ENCODE peak calls at places on chromosomes 2 and 18, in nine cellular contexts. One of them, this sample, is unnamed.
A peak's percentile ranks its signal among the peaks of the same experiment; 100 is the strongest.

GRCh38 chr18:33755918-33756590 is 178.0 kb downstream of the ASXL3 start:
- DNase-seq in BE2C: no peak
- DNase-seq in HAP-1: no peak
- DNase-seq in uterus: no peak
- DNase-seq in stomach: no peak
- DNase-seq in CD8-positive, alpha-beta T cell: no peak
- DNase-seq in prostate gland: no peak
- DNase-seq in HCT116: no peak
- DNase-seq in suprapubic skin: no peak
- DNase-seq in this sample: no peak

GRCh38 chr2:147197754-147198153 is 647.1 kb upstream of the ACVR2A start:
- DNase-seq in CD8-positive, alpha-beta T cell: no peak
- DNase-seq in prostate gland: no peak
- DNase-seq in stomach: no peak
- DNase-seq in HAP-1: no peak
- DNase-seq in BE2C: no peak
- DNase-seq in uterus: no peak
- DNase-seq in suprapubic skin: no peak
- DNase-seq in HCT116: no peak
- DNase-seq in this sample: no peak

GRCh38 chr2:1970341-1970740 is 226.0 kb upstream of the PXDN start:
- DNase-seq in HCT116: no peak
- DNase-seq in CD8-positive, alpha-beta T cell: no peak
- DNase-seq in suprapubic skin: no peak
- DNase-seq in BE2C: no peak
- DNase-seq in uterus: no peak
- DNase-seq in prostate gland: no peak
- DNase-seq in stomach: no peak
- DNase-seq in HAP-1: no peak
- DNase-seq in this sample: no peak

GRCh38 chr2:142188562-142188961 is 57.7 kb upstream of the LRP1B start:
- DNase-seq in uterus: no peak
- DNase-seq in stomach: no peak
- DNase-seq in HAP-1: no peak
- DNase-seq in BE2C: no peak
- DNase-seq in prostate gland: no peak
- DNase-seq in CD8-positive, alpha-beta T cell: no peak
- DNase-seq in HCT116: no peak
- DNase-seq in suprapubic skin: no peak
- DNase-seq in this sample: no peak

GRCh38 chr2:127411609-127412370 is 6.4 kb upstream of the PROC start:
- DNase-seq in HCT116: no peak
- DNase-seq in prostate gland: no peak
- DNase-seq in BE2C: no peak
- DNase-seq in CD8-positive, alpha-beta T cell: no peak
- DNase-seq in uterus: no peak
- DNase-seq in stomach: no peak
- DNase-seq in suprapubic skin: no peak
- DNase-seq in HAP-1: no peak
- DNase-seq in this sample: no peak

GRCh38 chr18:69383191-69383590 is 17.5 kb upstream of the DOK6 start:
- DNase-seq in stomach: no peak
- DNase-seq in BE2C: no peak
- DNase-seq in HAP-1: no peak
- DNase-seq in uterus: no peak
- DNase-seq in CD8-positive, alpha-beta T cell: no peak
- DNase-seq in prostate gland: no peak
- DNase-seq in HCT116: no peak
- DNase-seq in suprapubic skin: no peak
- DNase-seq in this sample: no peak

GRCh38 chr2:23645181-23645808 is 260.3 kb downstream of the KLHL29 start:
- DNase-seq in BE2C: no peak
- DNase-seq in uterus: no peak
- DNase-seq in stomach: no peak
- DNase-seq in prostate gland: peak; percentile 37
- DNase-seq in suprapubic skin: no peak
- DNase-seq in HCT116: no peak
- DNase-seq in CD8-positive, alpha-beta T cell: no peak
- DNase-seq in HAP-1: no peak
- DNase-seq in this sample: no peak

GRCh38 chr2:181790716-181791649 is 100.5 kb upstream of the ITPRID2 start:
- DNase-seq in prostate gland: no peak
- DNase-seq in BE2C: no peak
- DNase-seq in HCT116: peak; percentile 98
- DNase-seq in stomach: no peak
- DNase-seq in CD8-positive, alpha-beta T cell: peak; percentile 41
- DNase-seq in uterus: no peak
- DNase-seq in suprapubic skin: no peak
- DNase-seq in HAP-1: no peak
- DNase-seq in this sample: no peak

GRCh38 chr2:156083707-156084494 is 248.6 kb downstream of the NR4A2 start:
- DNase-seq in CD8-positive, alpha-beta T cell: no peak
- DNase-seq in BE2C: no peak
- DNase-seq in prostate gland: no peak
- DNase-seq in suprapubic skin: no peak
- DNase-seq in HAP-1: no peak
- DNase-seq in uterus: no peak
- DNase-seq in HCT116: peak; percentile 54
- DNase-seq in stomach: no peak
- DNase-seq in this sample: no peak

GRCh38 chr2:120995656-120996190 is 260.1 kb downstream of the GLI2 start:
- DNase-seq in suprapubic skin: no peak
- DNase-seq in CD8-positive, alpha-beta T cell: no peak
- DNase-seq in stomach: no peak
- DNase-seq in BE2C: no peak
- DNase-seq in uterus: no peak
- DNase-seq in prostate gland: no peak
- DNase-seq in HAP-1: no peak
- DNase-seq in HCT116: no peak
- DNase-seq in this sample: no peak

GRCh38 chr2:219628986-219629901 is 1.8 kb downstream of the SLC4A3 start:
- DNase-seq in BE2C: no peak
- DNase-seq in HCT116: no peak
- DNase-seq in prostate gland: no peak
- DNase-seq in CD8-positive, alpha-beta T cell: no peak
- DNase-seq in uterus: no peak
- DNase-seq in suprapubic skin: no peak
- DNase-seq in HAP-1: no peak
- DNase-seq in stomach: no peak
- DNase-seq in this sample: no peak

GRCh38 chr18:48371854-48372598 is 37.2 kb downstream of the ZBTB7C start:
- DNase-seq in uterus: no peak
- DNase-seq in stomach: no peak
- DNase-seq in prostate gland: no peak
- DNase-seq in suprapubic skin: no peak
- DNase-seq in HAP-1: no peak
- DNase-seq in HCT116: no peak
- DNase-seq in CD8-positive, alpha-beta T cell: no peak
- DNase-seq in BE2C: no peak
- DNase-seq in this sample: no peak

GRCh38 chr2:28403388-28403956 is 10.8 kb downstream of the FOSL2 start:
- DNase-seq in stomach: no peak
- DNase-seq in prostate gland: no peak
- DNase-seq in suprapubic skin: no peak
- DNase-seq in HAP-1: no peak
- DNase-seq in CD8-positive, alpha-beta T cell: no peak
- DNase-seq in HCT116: no peak
- DNase-seq in uterus: no peak
- DNase-seq in BE2C: peak; percentile 56
- DNase-seq in this sample: no peak

GRCh38 chr2:124325667-124326425 is 300.8 kb downstream of the CNTNAP5 start:
- DNase-seq in stomach: no peak
- DNase-seq in prostate gland: no peak
- DNase-seq in HAP-1: peak; percentile 62
- DNase-seq in HCT116: no peak
- DNase-seq in BE2C: no peak
- DNase-seq in uterus: no peak
- DNase-seq in suprapubic skin: no peak
- DNase-seq in CD8-positive, alpha-beta T cell: no peak
- DNase-seq in this sample: no peak

DNA sequence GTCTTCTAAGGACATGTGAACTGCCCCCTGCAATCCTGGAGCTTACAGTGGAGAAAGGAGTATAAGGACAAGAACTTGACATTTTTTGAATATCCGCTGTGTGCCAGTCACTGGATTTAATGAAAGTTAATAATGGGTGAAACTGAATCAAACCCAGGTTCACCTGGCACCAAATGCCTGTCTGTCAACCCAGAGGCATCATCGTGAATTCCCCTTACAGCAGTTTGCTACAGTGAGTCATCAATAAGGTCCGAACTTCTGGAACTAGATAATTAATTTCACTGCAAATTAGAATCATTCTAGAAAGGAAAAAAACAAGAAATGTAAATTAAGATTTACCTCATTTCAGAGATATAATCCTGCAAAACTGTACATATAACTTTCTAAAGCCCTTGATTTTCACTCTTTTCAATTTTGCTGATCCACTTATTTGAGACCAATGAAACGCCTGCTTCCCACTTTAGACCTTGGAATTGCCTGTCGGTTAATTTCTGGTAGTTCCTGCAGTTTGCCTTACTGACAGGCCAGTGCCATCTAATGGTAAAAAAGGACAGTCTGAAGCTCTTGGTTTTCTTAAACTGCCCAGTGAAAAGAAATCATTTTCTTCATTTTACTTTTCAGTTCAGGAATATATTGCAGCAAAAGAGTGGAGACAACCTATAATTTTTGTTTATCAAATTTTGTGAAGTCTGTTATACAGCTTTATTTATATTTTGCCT is 8.2 kb downstream of the DSG2 start:
- DNase-seq in suprapubic skin: no peak
- DNase-seq in uterus: no peak
- DNase-seq in HCT116: no peak
- DNase-seq in prostate gland: no peak
- DNase-seq in BE2C: no peak
- DNase-seq in CD8-positive, alpha-beta T cell: no peak
- DNase-seq in stomach: no peak
- DNase-seq in HAP-1: no peak
- DNase-seq in this sample: no peak
- H3K9me3 ChIP-seq in suprapubic skin: no peaks in the 10 kb centered on the region
- H3K9me3 ChIP-seq in uterus: no peaks in the 10 kb centered on the region
- H3K9me3 ChIP-seq in HCT116: no peaks in the 10 kb centered on the region
- H3K9me3 ChIP-seq in prostate gland: no peaks in the 10 kb centered on the region
- H3K9me3 ChIP-seq in BE2C: no peaks in the 10 kb centered on the region
- H3K9me3 ChIP-seq in CD8-positive, alpha-beta T cell: no peaks in the 10 kb centered on the region
- H3K9me3 ChIP-seq in stomach: no peaks in the 10 kb centered on the region
- H3K9me3 ChIP-seq in HAP-1: peaks cover 2% of the 10 kb centered on the region
- H3K9me3 ChIP-seq in this sample: no peaks in the 10 kb centered on the region

DNA sequence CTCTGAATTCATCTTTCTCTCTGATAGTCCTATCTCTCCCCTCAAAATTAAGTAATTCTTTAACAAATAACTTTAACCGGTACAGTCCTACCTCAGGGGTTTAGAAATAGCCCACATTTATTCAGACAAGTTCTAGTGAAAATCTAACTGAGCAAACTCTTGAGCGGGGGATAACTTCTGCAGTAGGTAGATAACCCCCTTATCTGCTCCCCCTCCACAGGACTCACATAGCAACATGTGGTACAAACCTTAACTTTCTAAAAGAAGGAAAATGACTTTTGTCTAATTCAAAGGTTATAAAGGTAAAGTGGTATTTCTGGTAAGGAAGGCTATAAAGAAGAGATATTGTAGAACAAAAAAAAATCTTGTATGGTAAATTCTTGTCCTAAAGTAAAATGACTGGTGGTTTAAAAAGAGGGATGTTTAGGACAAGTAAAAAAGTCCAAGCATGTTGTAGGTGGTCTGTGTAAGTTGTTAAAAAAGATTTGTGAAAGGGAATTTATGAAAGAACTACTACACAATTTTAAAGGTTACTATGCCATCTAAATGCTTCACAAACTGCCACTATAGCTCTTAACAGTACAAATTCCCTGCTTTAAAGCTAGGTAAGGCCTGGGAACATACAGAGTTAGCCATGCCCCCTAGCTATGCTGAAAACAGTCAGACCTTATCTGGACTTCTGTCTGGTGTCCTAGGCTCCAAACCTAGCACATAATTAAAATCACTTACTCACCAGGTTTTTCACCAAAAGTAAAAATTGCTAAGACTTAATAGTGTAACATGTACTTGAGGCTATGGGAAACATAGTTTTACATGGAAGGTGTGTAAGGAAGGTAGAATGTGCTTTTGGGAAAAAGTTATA is 8.1 kb upstream of the RPIA start:
- DNase-seq in HAP-1: no peak
- DNase-seq in HCT116: no peak
- DNase-seq in uterus: no peak
- DNase-seq in suprapubic skin: no peak
- DNase-seq in prostate gland: no peak
- DNase-seq in stomach: no peak
- DNase-seq in BE2C: no peak
- DNase-seq in CD8-positive, alpha-beta T cell: no peak
- DNase-seq in this sample: no peak
- H3K9me3 ChIP-seq in HAP-1: peaks cover 16% of the 10 kb centered on the region
- H3K9me3 ChIP-seq in HCT116: peaks cover 16% of the 10 kb centered on the region
- H3K9me3 ChIP-seq in uterus: no peaks in the 10 kb centered on the region
- H3K9me3 ChIP-seq in suprapubic skin: no peaks in the 10 kb centered on the region
- H3K9me3 ChIP-seq in prostate gland: no peaks in the 10 kb centered on the region
- H3K9me3 ChIP-seq in stomach: no peaks in the 10 kb centered on the region
- H3K9me3 ChIP-seq in BE2C: no peaks in the 10 kb centered on the region
- H3K9me3 ChIP-seq in CD8-positive, alpha-beta T cell: peaks cover 4% of the 10 kb centered on the region
- H3K9me3 ChIP-seq in this sample: no peaks in the 10 kb centered on the region

GRCh38 chr2:9858730-9859068 is 15.4 kb downstream of the TAF1B start:
- DNase-seq in uterus: no peak
- DNase-seq in stomach: no peak
- DNase-seq in HCT116: no peak
- DNase-seq in HAP-1: no peak
- DNase-seq in BE2C: no peak
- DNase-seq in suprapubic skin: no peak
- DNase-seq in CD8-positive, alpha-beta T cell: no peak
- DNase-seq in prostate gland: no peak
- DNase-seq in this sample: no peak
- H3K9me3 ChIP-seq in uterus: no peaks in the 10 kb centered on the region
- H3K9me3 ChIP-seq in stomach: no peaks in the 10 kb centered on the region
- H3K9me3 ChIP-seq in HCT116: peaks cover 4% of the 10 kb centered on the region
- H3K9me3 ChIP-seq in HAP-1: peaks cover 22% of the 10 kb centered on the region
- H3K9me3 ChIP-seq in BE2C: peaks cover 7% of the 10 kb centered on the region
- H3K9me3 ChIP-seq in suprapubic skin: no peaks in the 10 kb centered on the region
- H3K9me3 ChIP-seq in CD8-positive, alpha-beta T cell: no peaks in the 10 kb centered on the region
- H3K9me3 ChIP-seq in prostate gland: no peaks in the 10 kb centered on the region
- H3K9me3 ChIP-seq in this sample: no peaks in the 10 kb centered on the region

GRCh38 chr18:72530622-72531021 is 13.5 kb downstream of the CBLN2 start:
- DNase-seq in BE2C: no peak
- DNase-seq in suprapubic skin: no peak
- DNase-seq in uterus: no peak
- DNase-seq in stomach: no peak
- DNase-seq in CD8-positive, alpha-beta T cell: no peak
- DNase-seq in prostate gland: no peak
- DNase-seq in HCT116: no peak
- DNase-seq in HAP-1: no peak
- DNase-seq in this sample: no peak
- H3K9me3 ChIP-seq in BE2C: no peaks in the 10 kb centered on the region
- H3K9me3 ChIP-seq in suprapubic skin: no peaks in the 10 kb centered on the region
- H3K9me3 ChIP-seq in uterus: no peaks in the 10 kb centered on the region
- H3K9me3 ChIP-seq in stomach: no peaks in the 10 kb centered on the region
- H3K9me3 ChIP-seq in CD8-positive, alpha-beta T cell: no peaks in the 10 kb centered on the region
- H3K9me3 ChIP-seq in prostate gland: no peaks in the 10 kb centered on the region
- H3K9me3 ChIP-seq in HCT116: peaks cover 18% of the 10 kb centered on the region
- H3K9me3 ChIP-seq in HAP-1: no peaks in the 10 kb centered on the region
- H3K9me3 ChIP-seq in this sample: no peaks in the 10 kb centered on the region